ENCODE peak calls at places on chromosome 20, in seven cellular contexts. F, E, V, U, Q, N and Y are unnamed samples.

GRCh38 chr20:2767768-2768631 is 32.4 kb downstream of the CPXM1 start:
- DNase-seq in N (no peak), U (no peak), F (peak; percentile 32), Q (no peak), V (no peak), E (peak; percentile 63), Y (peak; percentile 37)

GRCh38 chr20:19908586-19908985 is 108.6 kb upstream of the NAA20 start:
- DNase-seq in V (no peak), E (no peak), N (no peak), Q (no peak), F (no peak), U (no peak), Y (no peak)

GRCh38 chr20:38321959-38322598 is 18.1 kb downstream of the BPI start:
- DNase-seq in U (peak; percentile 55), V (no peak), Q (no peak), N (no peak), F (no peak), E (no peak), Y (peak; percentile 60)

GRCh38 chr20:35615667-35616464 is at the start of gene SPAG4:
- DNase-seq in U (no peak), N (peak; percentile 73), V (peak; percentile 100), Q (peak; percentile 97), F (peak; percentile 99), E (peak; percentile 100), Y (peak; percentile 98)

GRCh38 chr20:36800410-36800809 is 26.8 kb upstream of the DSN1 start:
- DNase-seq in F (no peak), N (no peak), U (no peak), Q (no peak), V (no peak), E (no peak), Y (no peak)

GRCh38 chr20:53925651-53926401 is 144.6 kb downstream of the BCAS1 start:
- DNase-seq in Q (no peak), V (no peak), F (no peak), N (no peak), U (no peak), E (no peak), Y (no peak)

GRCh38 chr20:57264151-57264792 is 2.2 kb downstream of the BMP7 start:
- DNase-seq in Q (peak; percentile 34), F (peak; percentile 24), N (no peak), U (no peak), V (no peak), E (no peak), Y (no peak)

GRCh38 chr20:48722002-48722731 is 105.6 kb downstream of the PREX1 start:
- DNase-seq in Q (no peak), E (no peak), U (peak; percentile 72), N (no peak), F (no peak), V (no peak), Y (no peak)

GRCh38 chr20:4937422-4938319 is 63.6 kb downstream of the SLC23A2 start:
- DNase-seq in N (no peak), Q (no peak), U (no peak), E (no peak), F (no peak), V (no peak), Y (no peak)

GRCh38 chr20:23541330-23541729 is 27.0 kb downstream of the CST9L start:
- DNase-seq in V (no peak), N (no peak), U (peak; percentile 36), Q (no peak), E (no peak), F (no peak), Y (no peak)

GRCh38 chr20:3800256-3800877 is 4.3 kb downstream of the CDC25B start:
- DNase-seq in E (no peak), F (no peak), Q (no peak), U (no peak), V (no peak), N (no peak), Y (no peak)

GRCh38 chr20:44745560-44746366 is at the start of gene KCNK15:
- DNase-seq in F (peak; percentile 55), U (no peak), V (no peak), E (no peak), N (peak; percentile 33), Q (peak; percentile 22), Y (peak; percentile 66)

GRCh38 chr20:24935786-24936525 is 13.1 kb upstream of the CST7 start:
- DNase-seq in U (no peak), V (peak; percentile 5), F (no peak), Q (no peak), E (no peak), N (no peak), Y (no peak)

GRCh38 chr20:37179671-37180524 is 550 bp upstream of the MROH8 start:
- DNase-seq in V (no peak), Q (no peak), E (no peak), U (peak; percentile 44), N (no peak), F (no peak), Y (no peak)

GRCh38 chr20:17225891-17226409 is 890 bp upstream of the PCSK2 start:
- DNase-seq in V (no peak), N (no peak), F (no peak), Q (no peak), U (no peak), E (no peak), Y (no peak)

GRCh38 chr20:44056010-44056698 is 130.8 kb downstream of the JPH2 start:
- DNase-seq in E (no peak), N (no peak), V (no peak), Q (no peak), F (no peak), U (peak; percentile 12), Y (no peak)

GRCh38 chr20:44642203-44643153 is 9.0 kb downstream of the ADA start:
- DNase-seq in E (peak; percentile 79), F (peak; percentile 81), V (peak; percentile 73), N (no peak), Q (peak; percentile 22), U (peak; percentile 93), Y (peak; percentile 62)

GRCh38 chr20:47576516-47577033 is 74.9 kb downstream of the NCOA3 start:
- DNase-seq in E (no peak), N (no peak), U (peak; percentile 60), F (peak; percentile 42), V (peak; percentile 80), Q (no peak), Y (peak; percentile 43)

GRCh38 chr20:8424010-8424409 is 291.9 kb downstream of the PLCB1 start:
- DNase-seq in E (no peak), N (no peak), U (no peak), Q (no peak), V (no peak), F (no peak), Y (no peak)

GRCh38 chr20:15297059-15297875 is 959.9 kb upstream of the FLRT3 start:
- DNase-seq in N (no peak), Q (no peak), V (no peak), F (no peak), E (no peak), U (no peak), Y (no peak)

GRCh38 chr20:6533321-6533720 is 234.2 kb upstream of the BMP2 start:
- DNase-seq in N (no peak), U (no peak), Q (no peak), E (no peak), F (no peak), V (no peak), Y (no peak)

GRCh38 chr20:45963059-45964011 is 8.7 kb downstream of the ZNF335 start:
- DNase-seq in N (no peak), E (peak; percentile 38), V (no peak), Q (no peak), F (no peak), U (peak; percentile 62), Y (no peak)

GRCh38 chr20:14720251-14720650 is 382.8 kb upstream of the FLRT3 start:
- DNase-seq in U (no peak), Q (no peak), E (no peak), F (no peak), V (no peak), N (no peak), Y (no peak)

GRCh38 chr20:13402171-13402760 is 181.2 kb downstream of the ISM1 start:
- DNase-seq in V (peak; percentile 23), U (no peak), E (no peak), Q (no peak), F (no peak), N (no peak), Y (no peak)

GRCh38 chr20:31652917-31653385 is 15.2 kb downstream of the COX4I2 start:
- DNase-seq in E (no peak), Q (no peak), V (no peak), F (no peak), U (no peak), N (no peak), Y (no peak)

GRCh38 chr20:13042458-13042794 is 33.7 kb downstream of the SPTLC3 start:
- DNase-seq in E (no peak), N (no peak), V (no peak), U (no peak), Q (no peak), F (no peak), Y (no peak)

GRCh38 chr20:4488407-4489339 is 233.0 kb upstream of the PRND start:
- DNase-seq in F (no peak), V (no peak), U (no peak), N (no peak), Q (no peak), E (no peak), Y (no peak)

GRCh38 chr20:50467618-50468373 is 42.4 kb upstream of the PTPN1 start:
- DNase-seq in N (peak; percentile 26), V (peak; percentile 52), U (no peak), E (no peak), Q (no peak), F (no peak), Y (peak; percentile 32)

GRCh38 chr20:46366826-46367225 is 39.6 kb downstream of the ELMO2 start:
- DNase-seq in F (no peak), Q (no peak), U (no peak), E (no peak), N (no peak), V (no peak), Y (no peak)

GRCh38 chr20:33983371-33983770 is 10.3 kb upstream of the RALY start:
- DNase-seq in U (no peak), F (no peak), E (no peak), V (no peak), N (no peak), Q (no peak), Y (no peak)

GRCh38 chr20:7497985-7498384 is 442.3 kb downstream of the HAO1 start:
- DNase-seq in V (no peak), E (no peak), N (no peak), U (no peak), F (no peak), Q (no peak), Y (no peak)